ENCODE peak calls at places on chromosomes 7 and 10, in eight cellular contexts. C, O, J, Y, F, B, R and H are unnamed samples.
A peak's percentile ranks its signal among the peaks of the same experiment; 100 is the strongest.

GRCh38 chr10:80473692-80474596 is 19.8 kb downstream of the TSPAN14 start:
- DNase-seq in Y (no peak), F (no peak), C (no peak), B (no peak), O (no peak), R (no peak), J (no peak), H (no peak)

GRCh38 chr10:24240001-24240751 is 31.2 kb downstream of the KIAA1217 start:
- DNase-seq in Y (no peak), B (no peak), C (no peak), F (no peak), O (no peak), R (no peak), J (no peak), H (no peak)

GRCh38 chr10:89869180-89869579 is 167.8 kb downstream of the KIF20B start:
- DNase-seq in J (peak; percentile 7), F (no peak), Y (no peak), O (no peak), B (no peak), C (no peak), R (no peak), H (no peak)

GRCh38 chr7:134625571-134625970 is 21.1 kb upstream of the BPGM start:
- DNase-seq in R (no peak), F (no peak), J (no peak), B (no peak), O (no peak), Y (no peak), C (peak; percentile 74), H (no peak)

GRCh38 chr10:73044378-73045285 is 52.0 kb downstream of the P4HA1 start:
- DNase-seq in Y (no peak), B (no peak), J (no peak), R (no peak), C (peak; percentile 77), F (no peak), O (no peak), H (no peak)

GRCh38 chr7:104923010-104923421 is 91.0 kb upstream of the KMT2E start:
- DNase-seq in Y (peak; percentile 87), B (peak; percentile 80), F (peak; percentile 61), R (peak; percentile 85), C (peak; percentile 71), J (peak; percentile 70), O (peak; percentile 68), H (no peak)

GRCh38 chr10:21265622-21266021 is 259.9 kb downstream of the SKIDA1 start:
- DNase-seq in R (no peak), C (no peak), Y (no peak), O (no peak), B (no peak), J (no peak), F (no peak), H (no peak)

GRCh38 chr7:100583132-100584045 is 2.5 kb downstream of the LRCH4 start:
- DNase-seq in J (no peak), B (peak; percentile 75), O (peak; percentile 56), Y (no peak), R (peak; percentile 86), F (peak; percentile 70), C (no peak), H (peak; percentile 92)

GRCh38 chr10:13146383-13146782 is 15.0 kb upstream of the MCM10 start:
- DNase-seq in R (no peak), J (no peak), Y (no peak), O (no peak), C (peak; percentile 2), F (no peak), B (no peak), H (no peak)

GRCh38 chr7:117085275-117085674 is 132.0 kb downstream of the ST7 start:
- DNase-seq in B (no peak), R (no peak), O (no peak), C (no peak), Y (no peak), J (peak; percentile 54), F (no peak), H (no peak)

GRCh38 chr7:30180718-30181117 is 45.9 kb downstream of the MTURN start:
- DNase-seq in C (no peak), F (no peak), J (no peak), R (no peak), B (no peak), O (no peak), Y (no peak), H (no peak)

GRCh38 chr7:136074840-136075239 is 97.7 kb upstream of the MTPN start:
- DNase-seq in F (no peak), C (no peak), O (no peak), B (no peak), Y (no peak), J (no peak), R (no peak), H (no peak)

GRCh38 chr7:84904561-84904960 is 282.3 kb downstream of the SEMA3D start:
- DNase-seq in O (no peak), J (no peak), Y (no peak), R (no peak), B (no peak), C (no peak), F (no peak), H (no peak)

GRCh38 chr10:113350311-113350710 is 202.5 kb upstream of the HABP2 start:
- DNase-seq in O (no peak), J (no peak), F (no peak), B (no peak), R (no peak), Y (peak; percentile 82), C (no peak), H (no peak)

GRCh38 chr7:142496545-142496991 is 238.7 kb upstream of the PRSS58 start:
- DNase-seq in F (peak; percentile 7), B (no peak), C (no peak), J (peak; percentile 25), R (no peak), O (peak; percentile 34), Y (no peak), H (no peak)

GRCh38 chr10:49611166-49611814 is 1.2 kb downstream of the SLC18A3 start:
- DNase-seq in F (no peak), Y (no peak), J (no peak), O (no peak), B (no peak), R (peak; percentile 35), C (no peak), H (peak; percentile 79)

GRCh38 chr10:89442347-89442746 is 28.0 kb downstream of the IFIT5 start:
- DNase-seq in C (no peak), J (no peak), Y (no peak), R (no peak), F (no peak), B (no peak), O (no peak), H (no peak)

GRCh38 chr10:132774179-132774904 is 11.6 kb downstream of the NKX6-2 start:
- DNase-seq in F (no peak), B (no peak), O (no peak), C (no peak), J (no peak), R (no peak), Y (no peak), H (no peak)

GRCh38 chr10:129329375-129330040 is 137.5 kb upstream of the MGMT start:
- DNase-seq in R (no peak), C (no peak), J (no peak), B (no peak), F (no peak), Y (no peak), O (no peak), H (no peak)

GRCh38 chr7:1349351-1349761 is 109.9 kb downstream of the MICALL2 start:
- DNase-seq in C (no peak), B (no peak), Y (no peak), R (peak; percentile 10), J (no peak), F (no peak), O (no peak), H (no peak)

GRCh38 chr7:106421181-106421762 is 136.5 kb upstream of the NAMPT start:
- DNase-seq in C (peak; percentile 73), J (peak; percentile 11), R (peak; percentile 88), B (no peak), F (no peak), Y (no peak), O (no peak), H (peak; percentile 95)

GRCh38 chr10:108385963-108386362 is 1221.5 kb upstream of the SORCS1 start:
- DNase-seq in R (no peak), B (no peak), F (no peak), O (no peak), Y (no peak), C (no peak), J (no peak), H (no peak)

GRCh38 chr7:148242271-148242801 is 348.2 kb upstream of the C7orf33 start:
- DNase-seq in R (no peak), O (peak; percentile 44), F (peak; percentile 44), C (peak; percentile 10), J (peak; percentile 77), Y (peak; percentile 27), B (peak; percentile 6), H (no peak)

GRCh38 chr7:57415326-57415725 is 34.7 kb upstream of the ZNF716 start:
- DNase-seq in Y (no peak), B (no peak), J (no peak), C (no peak), F (no peak), O (no peak), R (no peak), H (no peak)

GRCh38 chr7:130090745-130091532 is 20.6 kb downstream of the KLHDC10 start:
- DNase-seq in R (no peak), J (no peak), C (no peak), F (no peak), B (peak; percentile 54), Y (no peak), O (no peak), H (no peak)

GRCh38 chr7:6508950-6509349 is 42.3 kb downstream of the GRID2IP start:
- DNase-seq in J (no peak), O (no peak), R (no peak), B (no peak), F (no peak), C (no peak), Y (no peak), H (no peak)

GRCh38 chr10:89090760-89091455 is 100.3 kb downstream of the FAS start:
- DNase-seq in Y (no peak), O (no peak), F (no peak), R (no peak), J (no peak), C (no peak), B (no peak), H (no peak)

GRCh38 chr10:26157734-26158133 is 58.8 kb upstream of the GAD2 start:
- DNase-seq in F (no peak), B (no peak), Y (no peak), C (no peak), R (no peak), O (no peak), J (no peak), H (no peak)

GRCh38 chr7:74312418-74313021 is 23.3 kb downstream of the CLIP2 start:
- DNase-seq in R (no peak), J (no peak), B (no peak), Y (no peak), F (no peak), O (no peak), C (no peak), H (no peak)

GRCh38 chr7:141463986-141464385 is 87.2 kb upstream of the AGK start:
- DNase-seq in O (no peak), J (no peak), R (no peak), F (no peak), C (no peak), B (no peak), Y (no peak), H (no peak)

GRCh38 chr10:32190890-32191491 is 134.8 kb upstream of the KIF5B start:
- DNase-seq in J (peak; percentile 55), F (peak; percentile 33), C (no peak), Y (no peak), B (peak; percentile 4), R (no peak), O (peak; percentile 57), H (no peak)

GRCh38 chr10:3852147-3852904 is 67.3 kb upstream of the KLF6 start:
- DNase-seq in B (peak; percentile 78), Y (peak; percentile 35), J (peak; percentile 79), O (peak; percentile 73), F (no peak), C (peak; percentile 88), R (peak; percentile 84), H (peak; percentile 91)

GRCh38 chr7:10889266-10889898 is 84.3 kb upstream of the PHF14 start:
- DNase-seq in C (no peak), R (no peak), Y (peak; percentile 59), J (peak; percentile 70), O (peak; percentile 71), F (peak; percentile 68), B (peak; percentile 33), H (peak; percentile 49)